ENCODE peak calls at places on chromosomes 2 and 18, in seven cellular contexts. E, F, A, G, J, N and Y are unnamed samples.

GRCh38 chr2:181876614-181877063 is 14.9 kb upstream of the ITPRID2 start:
- DNase-seq in E (no peak), F (peak), A (no peak), G (no peak), J (no peak), N (peak), Y (no peak)

GRCh38 chr2:236997086-236997485 is 88.6 kb upstream of the COPS8 start:
- DNase-seq in E (no peak), F (no peak), A (no peak), G (no peak), J (no peak), N (peak), Y (no peak)

GRCh38 chr2:207662203-207662602 is 37.0 kb upstream of the METTL21A start:
- DNase-seq in E (peak), F (no peak), A (no peak), G (no peak), J (no peak), N (no peak), Y (peak)

GRCh38 chr2:37507069-37507410 is 162.6 kb downstream of the QPCT start:
- DNase-seq in E (no peak), F (no peak), A (no peak), G (no peak), J (no peak), N (no peak), Y (no peak)

GRCh38 chr2:61970807-61971556 is 65.5 kb downstream of the COMMD1 start:
- DNase-seq in E (no peak), F (peak), A (no peak), G (peak), J (no peak), N (no peak), Y (no peak)

GRCh38 chr2:231934441-231935206 is 8.4 kb upstream of the NPPC start:
- DNase-seq in E (no peak), F (no peak), A (no peak), G (no peak), J (no peak), N (no peak), Y (no peak)

GRCh38 chr18:12882416-12882815 is 1.6 kb downstream of the PTPN2 start:
- DNase-seq in E (no peak), F (no peak), A (no peak), G (no peak), J (no peak), N (no peak), Y (no peak)

GRCh38 chr2:195009202-195009601 is 647.8 kb upstream of the SLC39A10 start:
- DNase-seq in E (no peak), F (no peak), A (no peak), G (no peak), J (no peak), N (no peak), Y (no peak)

GRCh38 chr2:242038928-242039341 is 169.4 kb downstream of the RTP5 start:
- DNase-seq in E (no peak), F (no peak), A (no peak), G (no peak), J (no peak), N (no peak), Y (no peak)

GRCh38 chr2:212073360-212073759 is 465.2 kb downstream of the ERBB4 start:
- DNase-seq in E (no peak), F (peak), A (no peak), G (no peak), J (no peak), N (no peak), Y (no peak)

DNA sequence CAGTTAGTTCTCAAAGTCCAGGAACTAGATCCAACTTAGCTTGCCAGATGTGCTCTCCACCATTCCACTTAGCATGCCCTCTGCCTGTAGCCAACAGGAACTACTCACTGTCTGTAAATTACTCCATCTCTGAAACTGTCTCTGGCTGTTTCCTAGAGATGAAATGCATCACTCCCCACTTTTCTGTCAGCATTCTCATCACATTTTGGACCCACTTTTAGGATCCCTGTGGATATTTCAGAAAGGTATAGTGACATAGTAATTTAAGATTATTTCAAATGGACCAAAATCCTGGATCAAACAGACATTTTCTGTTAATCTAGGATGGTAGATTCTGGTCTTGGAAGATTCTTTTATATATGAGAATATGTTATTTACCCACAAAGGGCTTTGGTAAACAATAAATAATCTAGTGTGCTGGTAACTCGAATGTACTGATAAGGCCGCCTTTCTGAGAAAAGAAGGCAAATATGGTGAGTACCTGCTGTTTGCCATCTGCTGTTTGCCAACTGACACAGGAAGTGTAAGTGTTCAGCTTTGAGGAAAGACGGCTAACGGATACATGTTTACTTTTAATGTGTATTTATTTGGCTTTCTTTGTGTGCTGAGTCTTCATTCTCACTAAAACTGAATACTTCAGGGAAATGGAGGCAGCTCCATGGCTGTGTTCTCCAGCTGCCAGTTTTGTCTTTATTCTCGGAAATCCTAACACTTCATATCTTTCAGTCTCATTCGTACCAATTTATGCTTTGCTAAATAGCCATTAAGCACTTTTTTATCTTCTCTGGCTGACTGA is 79.5 kb downstream of the EVA1A start:
- DNase-seq in E (peak), F (peak), A (no peak), G (no peak), J (no peak), N (no peak), Y (no peak)
- TF ChIP-seq CTCF in E (peak), F (peak), A (no peak), G (peak), J (no peak), N (peak), Y (no peak)

DNA sequence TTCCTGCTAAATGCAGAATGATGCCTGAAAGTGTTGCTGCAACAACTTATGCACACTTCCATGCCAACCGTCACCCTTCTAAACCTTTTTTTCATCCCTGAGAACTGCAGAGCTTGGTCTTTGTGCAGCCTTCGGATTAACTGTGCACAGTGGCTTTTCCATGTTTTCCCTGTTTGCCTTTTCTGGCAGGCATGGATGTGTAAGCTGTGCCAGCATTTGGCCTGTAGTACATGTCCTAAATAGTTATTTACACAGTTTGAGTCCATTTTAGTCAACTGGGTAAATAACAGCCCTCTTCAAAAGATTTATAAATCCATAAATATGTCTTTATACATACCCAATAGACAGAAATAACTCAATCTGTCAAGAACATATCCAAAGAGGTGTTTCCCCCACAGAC is 31.5 kb downstream of the MEIS1 start:
- DNase-seq in E (no peak), F (no peak), A (no peak), G (no peak), J (no peak), N (no peak), Y (no peak)
- TF ChIP-seq CTCF in E (no peak), F (no peak), A (no peak), G (no peak), J (no peak), N (no peak), Y (no peak)

DNA sequence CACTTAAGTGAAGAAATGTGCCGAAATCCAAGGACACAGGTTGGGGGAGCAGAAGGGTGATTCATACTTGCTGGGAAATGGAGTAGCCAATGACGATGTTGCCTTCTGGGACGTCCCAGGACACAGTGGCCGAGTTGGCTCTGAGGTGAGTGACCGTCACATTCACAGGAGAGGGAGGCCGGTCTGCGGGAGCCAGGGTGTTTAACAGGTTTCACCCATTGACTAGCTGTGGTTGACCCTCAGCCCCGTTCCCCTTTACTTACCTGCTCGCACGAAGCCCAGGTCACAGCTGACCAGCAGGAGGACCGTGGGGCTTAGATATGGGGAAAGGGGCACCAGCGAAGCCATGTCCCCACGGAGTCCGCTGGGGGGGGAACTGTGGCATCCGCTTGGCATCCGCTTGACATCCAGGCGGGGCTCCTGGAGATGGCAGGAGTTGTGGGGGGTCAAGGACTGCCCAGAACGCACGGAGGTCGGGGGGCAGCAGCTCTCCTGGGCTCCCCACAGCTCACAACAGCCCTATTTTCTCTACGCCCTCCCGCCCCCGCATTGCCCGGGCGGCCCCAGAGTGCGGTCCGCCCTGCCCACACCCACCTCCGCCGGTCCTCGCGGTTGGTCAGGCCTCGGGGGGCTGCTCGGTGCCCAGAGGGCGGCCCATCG is 586 bp downstream of the FNDC4 start:
- DNase-seq in E (no peak), F (no peak), A (peak), G (peak), J (peak), N (no peak), Y (no peak)
- TF ChIP-seq CTCF in E (no peak), F (no peak), A (no peak), G (no peak), J (no peak), N (no peak), Y (no peak)

GRCh38 chr2:9918275-9918674 is 33.2 kb upstream of the GRHL1 start:
- DNase-seq in E (no peak), F (peak), A (no peak), G (no peak), J (no peak), N (no peak), Y (no peak)

GRCh38 chr2:9912468-9912867 is 39.0 kb upstream of the GRHL1 start:
- DNase-seq in E (no peak), F (no peak), A (no peak), G (no peak), J (no peak), N (no peak), Y (no peak)

GRCh38 chr2:9910699-9911098 is 40.8 kb upstream of the GRHL1 start:
- DNase-seq in E (no peak), F (no peak), A (no peak), G (no peak), J (no peak), N (no peak), Y (no peak)

GRCh38 chr2:9909106-9909505 is 42.4 kb upstream of the GRHL1 start:
- DNase-seq in E (no peak), F (peak), A (no peak), G (no peak), J (no peak), N (no peak), Y (no peak)

GRCh38 chr2:9914384-9915065 is 37.0 kb upstream of the GRHL1 start:
- DNase-seq in E (peak), F (peak), A (no peak), G (no peak), J (no peak), N (peak), Y (peak)
- TF ChIP-seq CTCF in E (peak), F (peak), A (no peak), G (no peak), J (no peak), N (peak), Y (peak)